ENCODE peak calls at places on chromosomes 16 and 17, in five cellular contexts. G is A549, P is lung, B is body of pancreas, T is GM23248. U is an unnamed sample.

GRCh38 chr16:3726021-3726687 is 8.8 kb upstream of the TRAP1 start:
- DNase-seq in G (no peak), P (no peak), B (no peak), T (no peak), U (no peak)

GRCh38 chr17:73901661-73902415 is 257.6 kb upstream of the SDK2 start:
- DNase-seq in G (no peak), P (peak; percentile 61), B (peak; percentile 51), T (peak; percentile 12), U (peak; percentile 3)

GRCh38 chr17:34045990-34046389 is 209.1 kb upstream of the CCL2 start:
- DNase-seq in G (no peak), P (no peak), B (no peak), T (no peak), U (no peak)

GRCh38 chr17:75250009-75250471 is 11.4 kb downstream of the GGA3 start:
- DNase-seq in G (no peak), P (no peak), B (no peak), T (peak; percentile 61), U (no peak)

GRCh38 chr17:77708936-77709335 is 249.6 kb upstream of the TNRC6C start:
- DNase-seq in G (no peak), P (no peak), B (no peak), T (no peak), U (no peak)

GRCh38 chr16:67396159-67396774 is 3.0 kb upstream of the TPPP3 start:
- DNase-seq in G (peak; percentile 67), P (peak; percentile 84), B (peak; percentile 97), T (peak; percentile 93), U (peak; percentile 90)

GRCh38 chr16:79007614-79008013 is 592.9 kb downstream of the MAF start:
- DNase-seq in G (no peak), P (no peak), B (no peak), T (no peak), U (peak; percentile 52)

GRCh38 chr16:56340864-56341365 is 84.4 kb downstream of the AMFR start:
- DNase-seq in G (no peak), P (no peak), B (no peak), T (no peak), U (no peak)

GRCh38 chr17:38417210-38417951 is 10.9 kb upstream of the ARHGAP23 start:
- DNase-seq in G (no peak), P (no peak), B (no peak), T (no peak), U (no peak)

GRCh38 chr17:38701504-38702165 is 3.4 kb upstream of the MLLT6 start:
- DNase-seq in G (peak; percentile 63), P (no peak), B (peak; percentile 54), T (peak; percentile 64), U (peak; percentile 57)

GRCh38 chr16:676565-677297 is 1.3 kb downstream of the RHBDL1 start:
- DNase-seq in G (no peak), P (peak; percentile 76), B (no peak), T (no peak), U (peak; percentile 95)

GRCh38 chr17:83096401-83097220 is 17.2 kb downstream of the METRNL start:
- DNase-seq in G (no peak), P (no peak), B (peak; percentile 86), T (no peak), U (no peak)

GRCh38 chr16:82627811-82628339 is 1.1 kb downstream of the CDH13 start:
- DNase-seq in G (no peak), P (no peak), B (no peak), T (peak; percentile 68), U (peak; percentile 92)

GRCh38 chr16:52383640-52384292 is 163.2 kb downstream of the TOX3 start:
- DNase-seq in G (no peak), P (no peak), B (peak; percentile 15), T (no peak), U (no peak)

GRCh38 chr17:78337244-78338109 is 22.4 kb downstream of the SOCS3 start:
- DNase-seq in G (peak; percentile 96), P (no peak), B (peak; percentile 66), T (peak; percentile 98), U (peak; percentile 69)

GRCh38 chr16:89152831-89153700 is 18.5 kb upstream of the CDH15 start:
- DNase-seq in G (no peak), P (no peak), B (no peak), T (no peak), U (no peak)

GRCh38 chr17:16551878-16552636 is 16.9 kb downstream of the ZNF287 start:
- DNase-seq in G (no peak), P (no peak), B (no peak), T (no peak), U (no peak)
- H3K9me3 ChIP-seq in G (peaks cover 99% of the 10 kb centered on the region), P (peaks cover 14% of the 10 kb centered on the region), B (peaks cover 5% of the 10 kb centered on the region), T (peaks cover 25% of the 10 kb centered on the region), U (peaks cover 65% of the 10 kb centered on the region)

DNA sequence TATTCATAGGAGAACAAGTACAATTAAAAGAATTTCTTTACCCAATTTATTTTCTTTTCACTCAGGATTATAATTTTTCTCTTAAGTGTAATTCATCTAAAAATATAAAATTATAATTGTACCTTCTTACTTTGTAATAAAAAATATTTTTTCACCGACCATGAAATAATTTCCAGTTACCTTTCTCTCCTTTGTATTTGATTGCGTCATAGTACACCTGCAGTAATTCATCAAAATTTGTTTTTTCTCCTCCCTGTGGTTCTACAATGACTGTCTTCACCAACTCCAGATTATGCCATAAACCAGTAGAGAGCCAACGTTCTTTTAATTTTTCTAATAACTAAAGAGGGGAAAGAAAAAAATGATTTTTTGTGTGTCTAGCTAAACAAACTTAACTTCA is 119.1 kb downstream of the BRIP1 start:
- DNase-seq in G (no peak), P (no peak), B (no peak), T (no peak), U (no peak)
- H3K9me3 ChIP-seq in G (peaks cover 10% of the 10 kb centered on the region), P (no peaks in the 10 kb centered on the region), B (no peaks in the 10 kb centered on the region), T (no peaks in the 10 kb centered on the region), U (no peaks in the 10 kb centered on the region)

DNA sequence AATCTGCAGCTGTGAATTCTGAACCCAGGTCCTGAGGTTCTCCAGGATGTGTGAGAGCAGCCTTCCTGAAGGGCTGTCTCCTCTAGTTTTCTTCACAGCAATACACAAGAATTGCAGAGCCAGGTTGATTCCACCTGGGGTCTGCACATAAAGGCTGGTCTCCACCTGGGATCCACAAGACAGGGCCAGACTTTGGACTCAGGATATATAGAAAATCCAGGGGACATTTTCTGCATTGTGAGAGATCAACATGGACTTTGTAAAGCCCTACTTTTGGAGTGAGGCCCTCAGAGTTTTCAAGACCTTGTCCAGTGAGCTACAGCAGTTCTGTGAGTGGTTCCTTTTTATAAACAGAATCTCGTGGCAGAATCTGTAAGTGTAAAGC is 6.3 kb downstream of the ZNF267 start:
- DNase-seq in G (no peak), P (no peak), B (no peak), T (no peak), U (no peak)
- H3K9me3 ChIP-seq in G (peaks cover 81% of the 10 kb centered on the region), P (no peaks in the 10 kb centered on the region), B (no peaks in the 10 kb centered on the region), T (no peaks in the 10 kb centered on the region), U (no peaks in the 10 kb centered on the region)

DNA sequence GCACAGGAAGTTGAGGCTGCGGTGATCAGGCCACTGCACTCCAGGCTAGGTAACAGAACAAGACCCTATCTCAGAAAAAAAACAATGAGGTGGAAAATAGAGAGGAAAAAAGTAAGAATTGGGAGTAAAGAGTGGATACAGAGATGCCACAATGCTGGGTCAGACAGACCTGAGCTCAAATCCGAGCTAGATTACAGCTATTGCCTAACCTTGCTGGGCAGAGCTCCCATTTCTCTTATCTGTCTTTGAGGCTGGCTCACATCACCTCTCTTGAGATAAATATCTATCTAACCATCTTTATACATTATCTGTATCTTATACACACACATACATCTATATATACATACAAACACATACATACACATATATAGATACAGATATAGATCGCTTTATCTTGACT is 59.0 kb downstream of the ACSM2B start:
- DNase-seq in G (no peak), P (no peak), B (no peak), T (no peak), U (no peak)
- H3K9me3 ChIP-seq in G (no peaks in the 10 kb centered on the region), P (peaks cover 2% of the 10 kb centered on the region), B (no peaks in the 10 kb centered on the region), T (no peaks in the 10 kb centered on the region), U (peaks cover 5% of the 10 kb centered on the region)

DNA sequence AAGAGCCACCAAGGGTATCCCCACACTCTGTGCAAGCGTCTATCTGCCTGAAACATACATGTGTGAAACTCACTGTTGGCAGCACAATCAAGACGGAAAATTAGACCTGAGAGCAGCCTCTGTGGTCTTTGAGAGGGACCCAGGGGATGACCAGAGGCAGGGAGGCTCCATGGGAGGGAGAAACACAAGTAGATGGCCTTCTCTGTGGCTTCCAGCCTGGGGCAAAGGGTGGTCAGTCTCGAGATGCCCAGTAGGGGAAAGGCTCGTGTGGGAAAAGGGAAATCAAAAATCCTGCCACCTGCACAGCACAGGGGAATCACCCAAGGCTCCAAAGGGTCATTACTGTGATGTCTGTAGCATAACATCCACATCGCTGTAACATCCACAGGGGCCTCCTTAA is 823.3 kb downstream of the KCNJ18 start:
- DNase-seq in G (no peak), P (no peak), B (no peak), T (no peak), U (no peak)
- H3K9me3 ChIP-seq in G (no peaks in the 10 kb centered on the region), P (peaks cover 21% of the 10 kb centered on the region), B (no peaks in the 10 kb centered on the region), T (no peaks in the 10 kb centered on the region), U (peaks cover 31% of the 10 kb centered on the region)

DNA sequence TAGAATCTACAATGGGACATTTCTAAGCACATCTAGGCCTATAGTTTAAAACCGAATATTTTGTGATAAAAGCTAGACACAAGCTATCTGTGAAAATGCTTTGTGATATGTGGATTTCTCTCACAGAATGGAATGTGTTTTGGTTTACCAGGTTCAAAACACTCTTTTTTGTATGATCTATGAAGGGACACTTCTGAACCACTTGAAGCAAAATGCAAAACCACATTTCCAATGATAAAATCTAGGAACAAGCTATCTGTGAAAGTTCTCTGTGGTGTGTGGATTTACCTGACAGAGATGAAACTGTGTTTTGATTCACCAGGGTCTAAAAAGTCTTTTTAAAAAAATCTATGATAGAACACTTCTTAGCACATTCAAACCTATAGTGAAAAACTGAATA is 2192.4 kb downstream of the TP53TG3F start:
- DNase-seq in G (no peak), P (no peak), B (no peak), T (no peak), U (no peak)
- H3K9me3 ChIP-seq in G (no peaks in the 10 kb centered on the region), P (no peaks in the 10 kb centered on the region), B (no peaks in the 10 kb centered on the region), T (peaks cover 4% of the 10 kb centered on the region), U (peaks cover 3% of the 10 kb centered on the region)

DNA sequence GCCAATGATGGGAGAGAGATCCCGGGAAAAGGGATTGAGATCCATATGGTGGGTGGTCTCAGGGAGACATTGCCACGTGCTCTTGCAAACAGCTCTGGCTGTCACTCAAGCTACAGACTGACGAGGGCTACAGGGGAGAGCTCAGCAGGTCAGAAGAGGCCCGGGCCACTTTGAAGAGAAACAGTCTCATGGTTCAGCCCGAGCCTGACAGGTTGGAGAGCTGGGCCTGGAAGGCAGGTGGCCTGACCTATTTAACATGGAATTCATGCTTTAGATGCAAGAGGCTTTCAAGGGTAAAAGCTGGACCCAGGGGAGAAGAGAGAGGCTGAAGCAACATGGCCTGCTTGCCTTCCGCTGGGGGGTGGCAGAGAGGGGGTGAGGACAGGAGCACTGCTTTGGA is 81.0 kb upstream of the BRD7 start:
- DNase-seq in G (no peak), P (no peak), B (no peak), T (no peak), U (no peak)
- H3K9me3 ChIP-seq in G (no peaks in the 10 kb centered on the region), P (peaks cover 2% of the 10 kb centered on the region), B (no peaks in the 10 kb centered on the region), T (no peaks in the 10 kb centered on the region), U (no peaks in the 10 kb centered on the region)